ENCODE peak calls at places on chromosomes 13 and 19, in five cellular contexts. Z is Panc1, L is PC-3, I is H1, O is stomach. B is an unnamed sample. For H3K4me1, the result is how much of the 10 kb centered on the place peaks cover.

GRCh38 chr19:7149956-7150705 is 80.6 kb downstream of the ZNF557 start:
- DNase-seq in L (no peak), I (no peak), O (no peak), Z (no peak), B (no peak)

GRCh38 chr13:109336730-109337129 is 449.7 kb downstream of the IRS2 start:
- DNase-seq in Z (no peak), I (no peak), O (no peak), L (peak), B (no peak)

GRCh38 chr19:33404506-33404905 is 31.0 kb downstream of the CEBPG start:
- DNase-seq in I (no peak), O (no peak), L (no peak), Z (no peak), B (no peak)

GRCh38 chr19:33550741-33551140 is 29.1 kb upstream of the PEPD start:
- DNase-seq in Z (no peak), O (no peak), L (no peak), I (no peak), B (no peak)

GRCh38 chr19:3607398-3608078 is 863 bp upstream of the TBXA2R start:
- DNase-seq in L (peak), O (no peak), Z (no peak), I (no peak), B (no peak)

GRCh38 chr19:7560271-7560670 is 24.8 kb downstream of the PNPLA6 start:
- DNase-seq in L (no peak), Z (no peak), O (no peak), I (no peak), B (no peak)

GRCh38 chr13:104315606-104316005 is 1249.4 kb upstream of the SLC10A2 start:
- DNase-seq in Z (peak), O (no peak), I (no peak), L (peak), B (no peak)

GRCh38 chr19:36418287-36419001 is at the start of gene ZFP82:
- DNase-seq in I (peak), O (peak), Z (no peak), L (peak), B (no peak)

GRCh38 chr19:21109116-21109515 is 27.1 kb downstream of the ZNF714 start:
- DNase-seq in Z (no peak), O (no peak), L (no peak), I (no peak), B (no peak)

GRCh38 chr19:57755031-57755430 is 8.4 kb downstream of the ZNF776 start:
- DNase-seq in O (no peak), I (no peak), Z (no peak), L (no peak), B (no peak)

GRCh38 chr19:2865334-2866221 is 1.6 kb upstream of the ZNF556 start:
- DNase-seq in L (no peak), Z (no peak), I (no peak), O (no peak), B (no peak)

GRCh38 chr19:39032164-39032918 is at the start of gene FBXO27:
- DNase-seq in Z (peak), L (peak), I (no peak), O (no peak), B (no peak)

GRCh38 chr19:31355330-31356289 is 6.4 kb upstream of the TSHZ3 start:
- DNase-seq in O (no peak), I (no peak), Z (no peak), L (no peak), B (no peak)

GRCh38 chr13:44837250-44837649 is 152.0 kb downstream of the NUFIP1 start:
- DNase-seq in Z (no peak), I (no peak), L (peak), O (no peak), B (no peak)

GRCh38 chr19:13846533-13847032 is 30.4 kb upstream of the NANOS3 start:
- DNase-seq in L (peak), I (no peak), Z (no peak), O (peak), B (no peak)

GRCh38 chr19:31179471-31179852 is 169.8 kb downstream of the TSHZ3 start:
- DNase-seq in I (no peak), Z (no peak), L (no peak), O (no peak), B (no peak)

GRCh38 chr19:18995804-18996241 is 37.5 kb downstream of the SUGP2 start:
- DNase-seq in Z (no peak), L (peak), O (peak), I (peak), B (no peak)

GRCh38 chr13:20702945-20703784 is at the start of gene IL17D:
- DNase-seq in I (no peak), O (no peak), Z (no peak), L (no peak), B (no peak)

GRCh38 chr13:37058801-37059135 is 720 bp downstream of the SUPT20H start:
- DNase-seq in I (no peak), L (no peak), Z (no peak), O (no peak), B (no peak)

GRCh38 chr13:38405216-38405615 is 55.6 kb downstream of the UFM1 start:
- DNase-seq in L (peak), O (no peak), Z (no peak), I (no peak), B (no peak)

GRCh38 chr19:31223805-31224534 is 125.3 kb downstream of the TSHZ3 start:
- DNase-seq in I (no peak), L (no peak), Z (no peak), O (no peak), B (no peak)

GRCh38 chr19:48468806-48469055 is 438 bp upstream of the CYTH2 start:
- DNase-seq in L (no peak), Z (no peak), I (no peak), O (no peak), B (no peak)

GRCh38 chr13:52779028-52779612 is 39.5 kb upstream of the CNMD start:
- DNase-seq in O (no peak), L (no peak), I (no peak), Z (no peak), B (no peak)

GRCh38 chr19:5627395-5627904 is 4.6 kb downstream of the SAFB start:
- DNase-seq in L (no peak), O (peak), Z (no peak), I (no peak), B (no peak)
- H3K4me1 ChIP-seq in L (under half), O (half or more), Z (under half), I (under half), B (half or more)

GRCh38 chr13:26502826-26503225 is 54.7 kb upstream of the WASF3 start:
- DNase-seq in L (peak), I (no peak), Z (no peak), O (no peak), B (no peak)
- TF ChIP-seq CTCF in L (no peak), I (no peak), Z (no peak), O (no peak), B (no peak)

GRCh38 chr19:49925486-49925885 is 3.5 kb upstream of the ATF5 start:
- DNase-seq in O (no peak), Z (no peak), L (no peak), I (no peak), B (no peak)

GRCh38 chr19:49921871-49922755 is 6.9 kb upstream of the ATF5 start:
- DNase-seq in Z (no peak), O (no peak), I (no peak), L (peak), B (no peak)

GRCh38 chr19:49924004-49924880 is 4.8 kb upstream of the ATF5 start:
- DNase-seq in I (no peak), O (no peak), L (no peak), Z (no peak), B (no peak)

GRCh38 chr19:49920624-49921363 is 8.2 kb upstream of the ATF5 start:
- DNase-seq in O (no peak), L (no peak), Z (no peak), I (no peak), B (no peak)

GRCh38 chr19:49923055-49924003 is 5.7 kb upstream of the ATF5 start:
- DNase-seq in I (no peak), Z (no peak), L (no peak), O (no peak), B (no peak)
- H3K27ac ChIP-seq in I (no peak), Z (peak), L (no peak), O (no peak), B (no peak)

GRCh38 chr13:46520188-46520587 is 32.8 kb upstream of the LRCH1 start:
- DNase-seq in Z (no peak), L (no peak), I (no peak), O (no peak), B (no peak)

GRCh38 chr13:46521486-46521885 is 31.5 kb upstream of the LRCH1 start:
- DNase-seq in I (no peak), O (no peak), Z (no peak), L (no peak), B (no peak)

GRCh38 chr13:46523972-46524737 is 28.8 kb upstream of the LRCH1 start:
- DNase-seq in L (peak), I (no peak), Z (no peak), O (no peak), B (no peak)

GRCh38 chr13:46522692-46523040 is 30.3 kb upstream of the LRCH1 start:
- DNase-seq in L (no peak), O (no peak), Z (no peak), I (no peak), B (no peak)

DNA sequence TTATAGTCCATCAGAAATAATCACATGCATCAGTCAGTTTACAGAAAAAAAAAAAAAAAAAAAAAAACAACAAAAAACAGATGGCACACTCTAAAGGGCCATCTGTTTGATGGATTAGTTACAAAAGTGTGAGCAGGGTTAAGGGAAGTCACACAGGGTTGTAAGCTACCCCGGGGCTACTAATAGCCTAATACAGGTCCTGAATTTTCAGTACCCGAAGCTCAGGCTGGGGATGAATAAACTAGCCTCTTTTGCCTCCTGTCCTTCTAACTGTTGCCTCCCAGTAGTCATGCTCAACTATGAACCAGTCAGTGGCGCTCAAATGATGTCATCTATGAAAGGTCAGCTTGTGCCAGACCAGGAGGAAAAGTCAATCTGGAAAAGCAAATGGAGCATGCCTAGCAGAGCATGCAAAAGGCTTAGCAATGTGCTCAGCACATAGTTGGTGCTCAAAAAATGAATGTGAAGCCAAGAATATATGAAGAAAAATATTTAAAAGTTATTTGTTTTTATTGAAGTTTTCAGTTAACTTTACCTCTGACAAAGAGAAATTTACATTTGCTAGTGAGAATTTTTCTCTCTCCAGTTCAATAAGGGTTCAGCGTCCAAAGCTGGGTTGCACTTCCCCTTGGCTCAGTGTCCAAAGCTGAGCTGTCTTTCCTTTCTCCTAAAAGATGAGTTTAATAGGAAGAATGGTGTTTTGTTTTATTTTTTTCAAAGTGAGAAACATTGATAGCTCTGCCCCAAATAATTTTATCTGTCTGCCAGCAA is 30.9 kb upstream of the LRCH1 start:
- DNase-seq in L (no peak), I (no peak), Z (no peak), O (no peak), B (no peak)
- H3K4me1 ChIP-seq in L (under half), I (under half), Z (under half), O (under half), B (under half)

GRCh38 chr19:1859319-1859718 is 4.1 kb downstream of the KLF16 start:
- DNase-seq in Z (no peak), L (no peak), I (no peak), O (no peak), B (no peak)
- TF ChIP-seq CTCF in Z (no peak), L (no peak), I (peak), O (no peak), B (no peak)

GRCh38 chr19:45501730-45502014 is 3.4 kb downstream of the PPM1N start:
- DNase-seq in Z (no peak), L (no peak), I (no peak), O (no peak), B (no peak)
- H3K27ac ChIP-seq in Z (no peak), L (no peak), I (no peak), O (no peak), B (no peak)

GRCh38 chr13:114110091-114110829 is 22.2 kb downstream of the RASA3 start:
- DNase-seq in L (no peak), O (peak), I (no peak), Z (no peak), B (no peak)
- H3K4me1 ChIP-seq in L (under half), O (half or more), I (under half), Z (half or more), B (under half)

DNA sequence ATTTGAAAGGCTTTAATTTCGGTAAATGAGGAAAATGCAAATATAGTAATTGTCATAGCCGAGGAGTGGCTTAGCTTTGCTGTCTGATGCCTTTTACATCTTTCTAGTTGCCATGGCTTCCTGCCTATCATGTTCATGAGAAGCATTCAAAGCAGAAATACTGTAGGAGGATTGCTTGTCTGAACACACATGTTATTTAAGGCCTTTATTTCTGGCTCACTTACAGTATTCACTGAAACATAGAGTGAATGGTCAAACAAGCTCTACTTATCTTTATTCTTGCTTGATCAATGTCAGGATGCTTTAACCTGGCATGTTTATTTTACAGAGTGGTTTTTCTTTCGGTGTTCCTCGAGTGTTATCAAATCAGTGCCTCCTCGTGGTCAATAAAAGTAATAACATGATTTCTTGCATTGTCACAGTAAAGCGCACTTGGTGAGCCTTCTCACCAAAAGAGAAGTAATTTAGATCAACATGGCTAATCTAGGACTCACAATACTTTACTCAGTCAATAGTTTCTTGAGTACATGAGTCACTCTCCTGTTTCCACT is 73.5 kb upstream of the PCDH17 start:
- DNase-seq in I (no peak), O (no peak), Z (no peak), L (peak), B (no peak)
- TF ChIP-seq CTCF in I (no peak), O (no peak), Z (peak), L (peak), B (no peak)

GRCh38 chr13:78742659-78743058 is 83.7 kb upstream of the OBI1 start:
- DNase-seq in L (no peak), I (no peak), O (no peak), Z (no peak), B (no peak)
- H3K27ac ChIP-seq in L (no peak), I (no peak), O (no peak), Z (no peak), B (no peak)

GRCh38 chr13:99293178-99293577 is 14.0 kb downstream of the GPR183 start:
- DNase-seq in O (no peak), Z (no peak), L (no peak), I (no peak), B (no peak)
- H3K4me1 ChIP-seq in O (half or more), Z (under half), L (under half), I (under half), B (under half)